ENCODE peak calls at places on chromosomes 4 and X, in five cellular contexts. V, O, Q, M and X are unnamed samples.
A peak's percentile ranks its signal among the peaks of the same experiment; 100 is the strongest.

GRCh38 chr4:149785686-149786431 is 29.8 kb downstream of the IQCM start:
- DNase-seq in Q (no peak), V (peak; percentile 18), M (no peak), O (peak; percentile 29), X (peak; percentile 70)

GRCh38 chr4:173505924-173506779 is 23.9 kb downstream of the HAND2 start:
- DNase-seq in M (no peak), V (peak; percentile 70), O (no peak), Q (peak; percentile 71), X (no peak)

GRCh38 chr4:1251773-1252066 is 2.8 kb upstream of the CTBP1 start:
- DNase-seq in O (no peak), Q (no peak), M (no peak), V (no peak), X (no peak)

GRCh38 chrX:148133099-148133725 is 152.1 kb downstream of the FMR1NB start:
- DNase-seq in M (no peak), O (peak; percentile 6), Q (no peak), V (no peak), X (no peak)

GRCh38 chrX:12949927-12950656 is 24.8 kb upstream of the TMSB4X start:
- DNase-seq in V (peak; percentile 94), O (peak; percentile 84), M (peak; percentile 77), Q (peak; percentile 88), X (no peak)

GRCh38 chr4:15656038-15656470 is 897 bp upstream of the FBXL5 start:
- DNase-seq in Q (no peak), M (no peak), O (peak; percentile 51), V (peak; percentile 48), X (no peak)

GRCh38 chr4:70676554-70677090 is 10.3 kb upstream of the JCHAIN start:
- DNase-seq in M (no peak), O (no peak), Q (no peak), V (no peak), X (no peak)

GRCh38 chr4:19399001-19399400 is 852.7 kb upstream of the SLIT2 start:
- DNase-seq in V (peak; percentile 27), Q (no peak), M (no peak), O (peak; percentile 31), X (no peak)

GRCh38 chr4:111556141-111556781 is 589.0 kb upstream of the FAM241A start:
- DNase-seq in M (no peak), O (peak; percentile 16), V (peak; percentile 56), Q (no peak), X (peak; percentile 65)

GRCh38 chr4:66048861-66049260 is 378.6 kb upstream of the EPHA5 start:
- DNase-seq in M (no peak), O (peak; percentile 23), Q (no peak), V (peak; percentile 27), X (no peak)

GRCh38 chr4:109191216-109191615 is 111.2 kb downstream of the COL25A1 start:
- DNase-seq in M (no peak), Q (no peak), V (no peak), O (no peak), X (no peak)

GRCh38 chr4:45147866-45148265 is 421.5 kb upstream of the GNPDA2 start:
- DNase-seq in M (no peak), V (peak; percentile 40), Q (no peak), O (peak; percentile 58), X (no peak)

GRCh38 chr4:158282252-158282651 is 72.0 kb downstream of the TMEM144 start:
- DNase-seq in Q (no peak), M (no peak), O (peak; percentile 80), V (peak; percentile 43), X (no peak)
- H3K4me3 ChIP-seq in Q (no peak overlapping the region), M (no peak overlapping the region), O (no peak overlapping the region), V (no peak overlapping the region), X (no peak overlapping the region)

DNA sequence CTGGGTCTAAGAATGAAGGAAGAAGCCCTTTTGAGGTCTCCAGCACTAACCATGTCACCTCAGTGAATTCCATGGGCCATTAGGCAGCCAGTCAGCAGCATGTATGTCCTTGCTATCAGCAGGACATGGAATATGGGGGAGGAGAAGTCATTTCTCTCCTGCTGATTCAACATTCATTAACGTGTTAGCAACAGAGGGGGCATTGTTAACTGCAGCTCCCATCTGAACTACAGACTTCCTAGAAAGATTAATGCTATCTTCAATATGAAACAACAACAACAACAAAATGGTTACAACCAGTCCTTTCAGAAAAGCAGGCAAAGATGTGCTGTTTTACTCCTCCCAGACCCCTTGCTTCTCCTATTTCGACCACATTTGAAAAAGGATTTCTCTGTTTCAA is 120.4 kb upstream of the SLC34A2 start:
- DNase-seq in V (no peak), O (no peak), Q (no peak), M (no peak), X (no peak)
- H3K4me3 ChIP-seq in V (no peak overlapping the region), O (no peak overlapping the region), Q (no peak overlapping the region), M (no peak overlapping the region), X (no peak overlapping the region)

DNA sequence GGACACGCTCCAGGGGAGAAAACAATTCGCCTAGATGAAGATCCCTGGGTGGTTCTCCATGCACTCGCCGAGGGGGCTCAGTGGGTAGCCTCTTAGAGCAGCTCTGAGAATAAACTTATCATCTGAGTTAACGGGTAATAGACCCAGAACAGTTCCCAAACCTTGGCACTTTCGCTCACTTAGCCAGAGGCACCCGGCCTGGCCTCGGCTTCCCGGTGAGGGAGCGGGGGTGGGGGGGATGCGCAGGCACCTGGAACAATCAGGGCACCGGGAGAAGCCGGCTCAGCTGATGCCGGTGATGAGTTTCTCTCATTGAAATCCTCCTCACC is 405 bp upstream of the ZAR1 start:
- DNase-seq in M (no peak), O (no peak), V (no peak), Q (no peak), X (no peak)
- H3K4me3 ChIP-seq in M (no peak overlapping the region), O (no peak overlapping the region), V (no peak overlapping the region), Q (no peak overlapping the region), X (no peak overlapping the region)

GRCh38 chrX:47366051-47366722 is 4.2 kb upstream of the ZNF157 start:
- DNase-seq in V (peak; percentile 73), M (peak; percentile 57), O (peak; percentile 71), Q (peak; percentile 35), X (no peak)
- H3K4me3 ChIP-seq in V (peak overlapping the region; percentile 49), M (peak overlapping the region; percentile 74), O (peak overlapping the region; percentile 45), Q (peak overlapping the region; percentile 30), X (peak overlapping the region; percentile 41)

DNA sequence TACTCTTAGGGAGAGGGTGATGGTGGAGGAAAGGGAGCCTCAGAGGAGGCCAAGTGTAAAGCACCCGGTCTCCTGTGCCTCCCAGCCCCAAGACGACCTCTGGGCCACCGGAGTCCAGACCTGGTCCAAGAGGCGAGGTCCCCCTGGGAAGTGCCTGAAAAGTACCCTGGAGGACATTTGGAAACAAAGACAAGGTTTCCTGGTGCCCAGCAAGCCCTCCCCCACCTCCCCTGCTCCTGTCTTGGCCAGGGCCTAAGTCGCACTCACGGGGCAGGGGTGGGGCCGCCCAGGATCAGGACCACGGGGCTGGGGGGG is 532 bp upstream of the SH3BP2 start:
- DNase-seq in M (no peak), Q (no peak), O (no peak), V (no peak), X (no peak)
- H3K4me3 ChIP-seq in M (no peak overlapping the region), Q (no peak overlapping the region), O (no peak overlapping the region), V (no peak overlapping the region), X (no peak overlapping the region)

DNA sequence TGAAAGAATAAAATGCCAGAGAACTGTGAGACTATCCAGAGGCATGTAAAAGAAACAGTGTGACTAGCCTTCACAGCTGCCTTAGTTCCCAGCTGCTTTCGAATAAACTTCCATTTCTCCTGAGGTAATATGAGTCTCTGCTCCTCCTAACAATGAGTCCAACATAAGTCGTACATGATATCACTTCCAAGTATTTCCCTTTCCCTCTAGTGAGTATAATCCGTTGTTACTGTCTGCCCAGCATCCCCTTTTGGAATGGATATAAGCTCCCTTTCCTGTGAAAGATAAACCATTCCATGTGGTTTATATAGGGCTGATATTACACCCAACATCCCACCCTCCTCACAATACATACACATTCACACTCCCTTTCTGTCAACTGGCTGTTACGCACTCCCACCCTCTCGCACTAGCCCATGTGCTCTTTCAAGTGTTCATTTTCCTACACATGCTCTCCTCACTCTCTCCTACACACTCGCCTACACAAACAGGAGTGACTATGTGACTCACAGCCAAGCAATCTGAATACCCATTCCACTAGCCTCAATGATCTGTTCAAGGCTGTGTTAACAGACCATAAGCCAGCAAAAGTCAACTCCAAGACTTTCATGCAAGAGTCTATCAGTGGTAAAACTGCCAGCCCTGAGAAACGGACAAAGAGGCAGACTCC is 5.0 kb downstream of the NAF1 start:
- DNase-seq in Q (no peak), V (peak; percentile 91), M (no peak), O (peak; percentile 82), X (peak; percentile 12)
- H3K4me3 ChIP-seq in Q (no peak overlapping the region), V (peak overlapping the region; percentile 18), M (no peak overlapping the region), O (no peak overlapping the region), X (no peak overlapping the region)

GRCh38 chrX:37796302-37796701 is 16.4 kb downstream of the CYBB start:
- DNase-seq in Q (no peak), M (no peak), O (no peak), V (no peak), X (no peak)
- H3K4me3 ChIP-seq in Q (no peak overlapping the region), M (no peak overlapping the region), O (no peak overlapping the region), V (no peak overlapping the region), X (no peak overlapping the region)

GRCh38 chr4:13876940-13877339 is 249.4 kb upstream of the BOD1L1 start:
- DNase-seq in Q (no peak), M (no peak), O (no peak), V (no peak), X (no peak)
- H3K4me3 ChIP-seq in Q (no peak overlapping the region), M (no peak overlapping the region), O (no peak overlapping the region), V (no peak overlapping the region), X (no peak overlapping the region)